ENCODE peak calls at places on chromosomes 11 and 22, in nine cellular contexts. Q is body of pancreas; K is activated CD4-positive, alpha-beta T cell treated with anti-CD3 and anti-CD28 coated beads, Interleukin-2, amount 50 U/mL, for 1 hour; G is HuH-7.5; I is dermis blood vessel endothelial cell; D is fibroblast of lung; N is KBM-7; E is heart right ventricle; P is GM12865. R is an unnamed sample.

GRCh38 chr11:8833568-8834275 is 77.3 kb upstream of the AKIP1 start:
- DNase-seq in K (no peak), G (no peak), I (no peak), P (peak; percentile 30), Q (no peak), D (no peak), E (no peak), N (no peak), R (no peak)

GRCh38 chr11:12258451-12258850 is 118.9 kb upstream of the PARVA start:
- DNase-seq in K (no peak), I (no peak), G (peak; percentile 44), P (no peak), N (no peak), E (no peak), D (no peak), Q (no peak), R (peak; percentile 28)

GRCh38 chr11:77057938-77058474 is 8.8 kb upstream of the CAPN5 start:
- DNase-seq in N (no peak), D (no peak), E (no peak), Q (no peak), I (no peak), K (no peak), G (no peak), P (no peak), R (no peak)

GRCh38 chr11:8768625-8769333 is 86.2 kb downstream of the RPL27A start:
- DNase-seq in P (no peak), E (peak; percentile 74), I (peak; percentile 43), K (no peak), N (no peak), D (peak; percentile 74), Q (peak; percentile 64), G (no peak), R (no peak)

GRCh38 chr11:68331338-68331947 is 19.1 kb downstream of the LRP5 start:
- DNase-seq in P (no peak), I (peak; percentile 90), N (peak; percentile 86), E (no peak), G (no peak), K (no peak), D (no peak), Q (peak; percentile 32), R (no peak)

GRCh38 chr11:64120951-64121569 is 44.9 kb downstream of the MACROD1 start:
- DNase-seq in N (no peak), K (no peak), I (no peak), D (peak; percentile 29), Q (no peak), P (no peak), E (peak; percentile 34), G (no peak), R (no peak)

GRCh38 chr11:74319139-74319538 is 7.7 kb upstream of the P4HA3 start:
- DNase-seq in N (no peak), Q (no peak), G (no peak), I (peak; percentile 95), K (no peak), P (no peak), E (no peak), D (peak; percentile 83), R (no peak)

GRCh38 chr11:132318421-132319157 is 948.2 kb downstream of the NTM start:
- DNase-seq in G (no peak), D (peak; percentile 4), N (no peak), Q (no peak), K (no peak), P (no peak), I (no peak), E (no peak), R (no peak)

GRCh38 chr22:38259370-38259769 is 13.4 kb downstream of the TMEM184B start:
- DNase-seq in D (no peak), P (no peak), E (no peak), G (no peak), N (no peak), Q (no peak), I (no peak), K (no peak), R (no peak)

GRCh38 chr22:37880668-37881440 is 25.2 kb upstream of the MICALL1 start:
- DNase-seq in Q (no peak), K (no peak), G (no peak), E (no peak), P (no peak), I (peak; percentile 79), D (peak; percentile 63), N (no peak), R (no peak)